ENCODE peak calls at places on chromosomes 4 and X, in seven cellular contexts. I is naive thymus-derived CD4-positive, alpha-beta T cell; R is MM.1S; F is MG63; L is tibial nerve; W is IMR-90; C is foreskin fibroblast. B is an unnamed sample.

GRCh38 chr4:169724251-169724650 is 33.5 kb downstream of the HPF1 start:
- DNase-seq in I (no peak), F (no peak), L (no peak), W (peak), R (no peak), C (peak), B (no peak)

GRCh38 chr4:38125816-38126215 is 165.6 kb downstream of the PTTG2 start:
- DNase-seq in W (peak), C (peak), I (no peak), R (no peak), F (no peak), L (no peak), B (no peak)

GRCh38 chrX:118554511-118554910 is 58.9 kb downstream of the DOCK11 start:
- DNase-seq in C (peak), W (no peak), L (no peak), R (no peak), F (no peak), I (no peak), B (no peak)

GRCh38 chr4:85402371-85402770 is 72.6 kb upstream of the ARHGAP24 start:
- DNase-seq in W (peak), I (no peak), L (no peak), F (peak), R (no peak), C (peak), B (no peak)

GRCh38 chrX:103828529-103828928 is 3.5 kb downstream of the RAB9B start:
- DNase-seq in F (no peak), W (no peak), C (no peak), L (no peak), I (no peak), R (no peak), B (no peak)

GRCh38 chr4:181202249-181202648 is 1041.0 kb upstream of the TENM3 start:
- DNase-seq in W (no peak), R (no peak), I (no peak), F (no peak), C (no peak), L (no peak), B (no peak)

GRCh38 chr4:168917150-168917779 is 92.8 kb downstream of the CBR4 start:
- DNase-seq in F (no peak), I (peak), R (peak), L (peak), W (peak), C (peak), B (no peak)

GRCh38 chr4:149112109-149112508 is 669.9 kb upstream of the NR3C2 start:
- DNase-seq in F (no peak), I (no peak), L (no peak), W (no peak), C (no peak), R (no peak), B (no peak)

GRCh38 chr4:145937990-145938611 is 522 bp downstream of the ZNF827 start:
- DNase-seq in W (peak), F (no peak), I (peak), R (peak), C (peak), L (no peak), B (no peak)

GRCh38 chr4:10066704-10067651 is 45.7 kb upstream of the SLC2A9 start:
- DNase-seq in L (no peak), I (no peak), W (no peak), R (no peak), C (no peak), F (no peak), B (no peak)

DNA sequence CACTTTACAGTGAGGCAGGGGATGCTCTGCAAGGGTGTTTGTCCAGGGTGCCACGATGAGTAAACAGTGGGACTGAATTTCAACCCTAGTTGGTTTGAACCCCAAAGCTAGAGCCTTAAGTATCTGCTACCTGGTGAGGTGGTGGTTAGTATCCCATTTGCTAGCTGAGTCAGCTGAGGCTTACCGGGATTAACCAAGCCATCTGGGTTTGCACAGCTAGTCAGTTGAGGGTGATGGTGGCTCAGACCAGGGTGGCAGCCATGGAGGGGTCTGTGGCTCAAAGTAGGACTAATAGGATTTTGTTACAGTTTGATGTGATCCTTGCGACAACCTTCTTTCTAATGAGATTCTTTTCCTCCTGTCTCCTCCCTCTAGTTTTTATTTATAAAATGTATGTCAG is 1.9 kb downstream of the EVC start:
- DNase-seq in F (no peak), R (no peak), L (no peak), I (no peak), W (no peak), C (no peak), B (no peak)
- H3K4me3 ChIP-seq in F (no peak), R (peak), L (no peak), I (no peak), W (no peak), C (peak), B (no peak)

GRCh38 chrX:101658661-101659477 is 781 bp downstream of the ARMCX2 start:
- DNase-seq in C (peak), W (peak), L (peak), F (peak), R (peak), I (peak), B (peak)
- H3K4me3 ChIP-seq in C (peak), W (peak), L (peak), F (peak), R (peak), I (peak), B (peak)

DNA sequence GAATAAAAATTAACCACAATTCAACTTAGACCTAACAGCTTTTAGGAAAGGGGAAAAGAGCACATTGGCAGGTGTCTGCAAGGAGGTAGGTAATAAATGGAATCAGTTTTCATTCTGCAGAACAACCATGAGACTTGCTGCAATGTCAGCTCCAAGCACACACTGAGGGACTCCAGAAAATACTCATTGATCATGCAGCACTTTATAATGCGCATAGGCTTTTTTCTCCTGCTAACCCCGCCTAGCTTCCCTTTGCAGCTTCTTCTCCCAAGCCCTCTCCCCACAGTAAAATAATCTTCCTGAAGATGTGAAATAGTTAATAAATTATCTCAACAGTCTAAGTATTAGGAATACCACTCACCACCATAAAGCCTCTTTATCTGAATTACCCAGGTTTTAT is 36.9 kb downstream of the ANKRD17 start:
- DNase-seq in F (no peak), W (no peak), C (no peak), I (no peak), L (no peak), R (no peak), B (no peak)
- H3K4me3 ChIP-seq in F (peak), W (no peak), C (peak), I (no peak), L (no peak), R (peak), B (no peak)

GRCh38 chr4:89307185-89307445 is 485 bp downstream of the GPRIN3 start:
- DNase-seq in C (no peak), F (no peak), W (no peak), L (no peak), I (no peak), R (no peak), B (no peak)
- H3K4me3 ChIP-seq in C (peak), F (no peak), W (peak), L (peak), I (peak), R (peak), B (peak)

GRCh38 chr4:3248178-3248480 is 830 bp upstream of the MSANTD1 start:
- DNase-seq in W (no peak), L (no peak), I (no peak), F (no peak), C (no peak), R (no peak), B (no peak)
- H3K4me3 ChIP-seq in W (no peak), L (no peak), I (no peak), F (no peak), C (no peak), R (no peak), B (no peak)

GRCh38 chr4:26330946-26331345 is 10.1 kb downstream of the RBPJ start:
- DNase-seq in L (no peak), W (no peak), I (no peak), F (no peak), R (no peak), C (peak), B (no peak)
- H3K4me3 ChIP-seq in L (no peak), W (no peak), I (no peak), F (no peak), R (no peak), C (no peak), B (no peak)

GRCh38 chr4:122689972-122690371 is 42.5 kb upstream of the BBS12 start:
- DNase-seq in I (no peak), C (no peak), R (peak), W (no peak), L (no peak), F (no peak), B (no peak)

GRCh38 chr4:122691988-122692387 is 40.5 kb upstream of the BBS12 start:
- DNase-seq in L (no peak), F (no peak), R (no peak), I (no peak), W (no peak), C (no peak), B (no peak)

GRCh38 chr4:122687450-122688121 is 44.9 kb upstream of the BBS12 start:
- DNase-seq in R (peak), W (no peak), F (no peak), L (no peak), C (no peak), I (no peak), B (no peak)

GRCh38 chr4:122686709-122687108 is 45.8 kb upstream of the BBS12 start:
- DNase-seq in W (no peak), R (no peak), C (no peak), F (no peak), I (no peak), L (no peak), B (no peak)

DNA sequence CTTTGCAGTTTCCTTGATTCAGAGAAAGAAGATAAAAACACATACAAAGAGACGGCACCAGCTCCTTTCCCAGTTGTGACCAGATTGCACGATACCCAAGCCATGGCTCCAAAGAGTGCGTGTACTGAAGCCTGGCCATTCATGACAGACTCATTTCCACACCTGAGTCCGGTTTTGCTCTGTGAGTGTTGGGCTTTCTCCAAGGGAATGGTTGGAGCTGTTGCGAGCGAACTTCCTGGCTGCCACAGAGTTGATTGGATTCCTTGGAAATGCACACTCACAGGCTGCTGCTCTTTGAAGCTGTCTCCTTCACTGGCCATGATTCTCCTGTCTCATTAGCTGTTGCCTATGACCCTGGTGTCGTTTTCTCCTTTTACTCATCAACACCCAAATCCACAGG is 44.0 kb upstream of the BBS12 start:
- DNase-seq in R (no peak), C (no peak), W (peak), F (no peak), L (no peak), I (no peak), B (no peak)
- H3K4me3 ChIP-seq in R (no peak), C (no peak), W (no peak), F (no peak), L (no peak), I (no peak), B (no peak)

GRCh38 chrX:49072712-49073095 is 1.1 kb downstream of the PRAF2 start:
- DNase-seq in W (no peak), L (no peak), F (no peak), R (no peak), I (no peak), C (peak), B (no peak)
- H3K4me3 ChIP-seq in W (peak), L (peak), F (peak), R (no peak), I (no peak), C (peak), B (peak)

DNA sequence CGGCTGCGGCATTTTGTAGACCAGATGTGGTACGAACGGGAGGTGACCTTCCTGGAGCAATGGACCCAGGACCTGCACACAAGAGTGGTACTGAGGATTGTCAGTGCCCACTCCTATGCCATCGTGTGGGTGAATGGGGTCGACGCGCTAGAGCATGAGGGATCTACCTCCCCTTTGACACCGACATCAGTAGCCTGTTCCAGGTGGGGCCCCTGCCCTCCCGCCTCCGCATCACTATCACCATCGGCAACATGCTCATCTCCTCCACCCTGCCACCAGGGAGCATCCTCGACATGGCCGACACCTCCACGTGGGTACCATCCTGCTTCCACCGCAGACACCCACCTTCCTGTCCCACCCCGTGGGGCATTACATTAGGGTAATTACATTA is 46.2 kb downstream of the SMARCA5 start:
- DNase-seq in I (peak), L (no peak), C (no peak), W (no peak), R (peak), F (no peak), B (no peak)
- H3K4me3 ChIP-seq in I (peak), L (peak), C (peak), W (peak), R (peak), F (no peak), B (peak)

GRCh38 chr4:3047464-3048286 is 26.7 kb downstream of the HTT-AS start:
- DNase-seq in W (peak), C (peak), I (peak), F (no peak), R (peak), L (peak), B (no peak)
- H3K4me3 ChIP-seq in W (no peak), C (no peak), I (peak), F (no peak), R (peak), L (peak), B (no peak)